ENCODE peak calls at places on chromosomes 6 and 20, in four cellular contexts. T is hepatocyte, Z is vagina, H is Peyer's patch. L is an unnamed sample.

GRCh38 chr6:125310994-125311649 is 9.4 kb upstream of the HDDC2 start:
- DNase-seq in T (peak; percentile 82), Z (no peak), H (no peak), L (no peak)

GRCh38 chr6:151071295-151071694 is 168.5 kb upstream of the AKAP12 start:
- DNase-seq in T (no peak), Z (peak; percentile 88), H (no peak), L (peak; percentile 39)

GRCh38 chr20:11432407-11432806 is 485.3 kb upstream of the BTBD3 start:
- DNase-seq in T (no peak), Z (no peak), H (no peak), L (no peak)

GRCh38 chr20:34925341-34925740 is 30.3 kb downstream of the GSS start:
- DNase-seq in T (no peak), Z (no peak), H (no peak), L (no peak)

GRCh38 chr6:129709451-129709908 is 497 bp downstream of the ARHGAP18 start:
- DNase-seq in T (peak; percentile 33), Z (no peak), H (no peak), L (no peak)

GRCh38 chr6:2883673-2884072 is 19.4 kb downstream of the SERPINB9 start:
- DNase-seq in T (no peak), Z (no peak), H (no peak), L (no peak)

GRCh38 chr20:41345729-41346067 is 5.1 kb downstream of the LPIN3 start:
- DNase-seq in T (no peak), Z (no peak), H (no peak), L (no peak)

GRCh38 chr6:100504786-100505737 is 40.3 kb upstream of the SIM1 start:
- DNase-seq in T (peak; percentile 11), Z (no peak), H (no peak), L (peak; percentile 20)

GRCh38 chr6:3283641-3284435 is 25.1 kb downstream of the PSMG4 start:
- DNase-seq in T (no peak), Z (no peak), H (peak; percentile 44), L (no peak)

GRCh38 chr20:38187512-38187911 is 22.4 kb upstream of the TGM2 start:
- DNase-seq in T (peak; percentile 53), Z (no peak), H (no peak), L (no peak)

GRCh38 chr6:14638932-14639875 is 521.6 kb downstream of the CD83 start:
- DNase-seq in T (peak; percentile 17), Z (no peak), H (peak; percentile 64), L (no peak)

GRCh38 chr6:90249044-90249443 is 47.6 kb downstream of the BACH2 start:
- DNase-seq in T (no peak), Z (no peak), H (no peak), L (no peak)

GRCh38 chr20:49865559-49865958 is 49.8 kb downstream of the SPATA2 start:
- DNase-seq in T (no peak), Z (no peak), H (no peak), L (no peak)

GRCh38 chr20:61056136-61056535 is 195.9 kb upstream of the CDH4 start:
- DNase-seq in T (no peak), Z (no peak), H (no peak), L (no peak)

GRCh38 chr6:20102674-20103073 is 109.6 kb downstream of the MBOAT1 start:
- DNase-seq in T (no peak), Z (no peak), H (no peak), L (no peak)

GRCh38 chr6:152218887-152219286 is 411.4 kb downstream of the ESR1 start:
- DNase-seq in T (no peak), Z (no peak), H (no peak), L (no peak)

GRCh38 chr6:39114395-39114706 is 635 bp downstream of the SAYSD1 start:
- DNase-seq in T (no peak), Z (no peak), H (no peak), L (no peak)

GRCh38 chr6:90709597-90709996 is 122.7 kb upstream of the MAP3K7 start:
- DNase-seq in T (no peak), Z (no peak), H (no peak), L (no peak)

GRCh38 chr6:32807020-32807580 is 9.7 kb downstream of the HLA-DOB start:
- DNase-seq in T (no peak), Z (no peak), H (no peak), L (no peak)

GRCh38 chr6:50030777-50031562 is 9.2 kb upstream of the DEFB110 start:
- DNase-seq in T (peak; percentile 58), Z (no peak), H (no peak), L (no peak)

GRCh38 chr20:41889125-41889870 is 271.1 kb upstream of the CHD6 start:
- DNase-seq in T (no peak), Z (no peak), H (no peak), L (no peak)

GRCh38 chr6:22667855-22668254 is 98.5 kb downstream of the HDGFL1 start:
- DNase-seq in T (no peak), Z (no peak), H (no peak), L (no peak)

GRCh38 chr20:17934141-17934862 is 34.3 kb downstream of the SNX5 start:
- DNase-seq in T (no peak), Z (no peak), H (no peak), L (no peak)

GRCh38 chr20:10316582-10316981 is 98.0 kb downstream of the SNAP25 start:
- DNase-seq in T (peak; percentile 19), Z (no peak), H (no peak), L (no peak)

GRCh38 chr6:34587325-34587724 is 31.2 kb upstream of the SPDEF start:
- DNase-seq in T (no peak), Z (no peak), H (no peak), L (no peak)

DNA sequence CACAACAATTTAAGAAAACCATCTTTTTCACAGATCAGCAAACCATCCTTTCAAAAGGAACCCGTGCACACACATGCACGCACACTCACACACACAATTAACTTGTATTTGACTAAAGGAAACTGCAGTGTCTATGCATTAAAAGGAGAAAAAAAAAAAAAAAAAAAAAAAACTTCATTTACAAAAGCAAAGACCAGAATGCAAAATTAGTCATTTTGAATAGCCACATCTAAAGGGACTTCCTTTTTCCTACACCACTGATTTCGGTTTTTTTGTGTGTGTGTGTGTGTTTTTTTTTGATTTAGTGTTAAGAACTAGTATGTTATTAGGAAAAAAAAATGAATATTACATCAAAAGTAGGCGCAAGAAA is 6.3 kb downstream of the ZMYND8 start:
- DNase-seq in T (no peak), Z (no peak), H (no peak), L (no peak)
- H3K4me3 ChIP-seq in T (no peak overlapping the region), Z (peak overlapping the region; percentile 0), H (no peak overlapping the region), L (peak overlapping the region; percentile 28)

GRCh38 chr20:55961351-55962320 is 43.7 kb downstream of the CBLN4 start:
- DNase-seq in T (no peak), Z (no peak), H (no peak), L (no peak)
- H3K9me3 ChIP-seq in T (no peaks in the 10 kb centered on the region), Z (no peaks in the 10 kb centered on the region), H (no peaks in the 10 kb centered on the region), L (no peaks in the 10 kb centered on the region)

GRCh38 chr6:7505196-7505699 is 36.2 kb upstream of the DSP start:
- DNase-seq in T (peak; percentile 88), Z (peak; percentile 92), H (peak; percentile 63), L (no peak)
- H3K4me3 ChIP-seq in T (no peak overlapping the region), Z (no peak overlapping the region), H (no peak overlapping the region), L (no peak overlapping the region)

GRCh38 chr6:137210903-137211302 is 8.3 kb downstream of the IFNGR1 start:
- DNase-seq in T (no peak), Z (no peak), H (no peak), L (no peak)
- H3K9me3 ChIP-seq in T (no peaks in the 10 kb centered on the region), Z (no peaks in the 10 kb centered on the region), H (no peaks in the 10 kb centered on the region), L (no peaks in the 10 kb centered on the region)